ENCODE peak calls at places on chromosome 7, in six cellular contexts. One of them, this sample, is unnamed.

GRCh38 chr7:16753102-16753931 is at the start of gene TSPAN13:
- DNase-seq in neural progenitor cell: peak
- DNase-seq in T-cell: peak
- DNase-seq in brain microvascular endothelial cell: peak
- DNase-seq in posterior vena cava: no peak
- DNase-seq in NCI-H510A: peak
- DNase-seq in this sample: peak

GRCh38 chr7:24665564-24666294 is 91.5 kb downstream of the GSDME start:
- DNase-seq in neural progenitor cell: peak
- DNase-seq in T-cell: peak
- DNase-seq in brain microvascular endothelial cell: peak
- DNase-seq in posterior vena cava: no peak
- DNase-seq in NCI-H510A: peak
- DNase-seq in this sample: peak

GRCh38 chr7:55019329-55019690 is 493 bp downstream of the EGFR start:
- DNase-seq in neural progenitor cell: peak
- DNase-seq in T-cell: no peak
- DNase-seq in brain microvascular endothelial cell: peak
- DNase-seq in posterior vena cava: peak
- DNase-seq in NCI-H510A: peak
- DNase-seq in this sample: no peak

GRCh38 chr7:17633099-17633498 is 307.2 kb downstream of the SNX13 start:
- DNase-seq in neural progenitor cell: no peak
- DNase-seq in T-cell: no peak
- DNase-seq in brain microvascular endothelial cell: peak
- DNase-seq in posterior vena cava: no peak
- DNase-seq in NCI-H510A: no peak
- DNase-seq in this sample: peak

GRCh38 chr7:138886501-138886917 is 88.5 kb upstream of the ATP6V0A4 start:
- DNase-seq in neural progenitor cell: peak
- DNase-seq in T-cell: no peak
- DNase-seq in brain microvascular endothelial cell: peak
- DNase-seq in posterior vena cava: no peak
- DNase-seq in NCI-H510A: no peak
- DNase-seq in this sample: peak

GRCh38 chr7:92872701-92873100 is 36.3 kb upstream of the CDK6 start:
- DNase-seq in neural progenitor cell: no peak
- DNase-seq in T-cell: no peak
- DNase-seq in brain microvascular endothelial cell: no peak
- DNase-seq in posterior vena cava: no peak
- DNase-seq in NCI-H510A: no peak
- DNase-seq in this sample: peak

GRCh38 chr7:44637788-44638594 is 31.6 kb downstream of the OGDH start:
- DNase-seq in neural progenitor cell: no peak
- DNase-seq in T-cell: peak
- DNase-seq in brain microvascular endothelial cell: peak
- DNase-seq in posterior vena cava: peak
- DNase-seq in NCI-H510A: no peak
- DNase-seq in this sample: peak

GRCh38 chr7:3893151-3893788 is 592.2 kb downstream of the SDK1 start:
- DNase-seq in neural progenitor cell: no peak
- DNase-seq in T-cell: no peak
- DNase-seq in brain microvascular endothelial cell: no peak
- DNase-seq in posterior vena cava: no peak
- DNase-seq in NCI-H510A: no peak
- DNase-seq in this sample: no peak

GRCh38 chr7:98559958-98560357 is 57.1 kb upstream of the NPTX2 start:
- DNase-seq in neural progenitor cell: peak
- DNase-seq in T-cell: no peak
- DNase-seq in brain microvascular endothelial cell: no peak
- DNase-seq in posterior vena cava: peak
- DNase-seq in NCI-H510A: no peak
- DNase-seq in this sample: no peak

GRCh38 chr7:24706211-24707165 is 50.8 kb downstream of the GSDME start:
- DNase-seq in neural progenitor cell: no peak
- DNase-seq in T-cell: no peak
- DNase-seq in brain microvascular endothelial cell: no peak
- DNase-seq in posterior vena cava: no peak
- DNase-seq in NCI-H510A: no peak
- DNase-seq in this sample: no peak

GRCh38 chr7:31120800-31121513 is 68.8 kb downstream of the ADCYAP1R1 start:
- DNase-seq in neural progenitor cell: no peak
- DNase-seq in T-cell: no peak
- DNase-seq in brain microvascular endothelial cell: no peak
- DNase-seq in posterior vena cava: no peak
- DNase-seq in NCI-H510A: no peak
- DNase-seq in this sample: no peak

GRCh38 chr7:157433628-157434027 is 96.8 kb downstream of the DNAJB6 start:
- DNase-seq in neural progenitor cell: no peak
- DNase-seq in T-cell: no peak
- DNase-seq in brain microvascular endothelial cell: no peak
- DNase-seq in posterior vena cava: peak
- DNase-seq in NCI-H510A: no peak
- DNase-seq in this sample: no peak